ENCODE peak calls at places on chromosomes 7 and 10, in eight cellular contexts. L is lung, E is GM06990, B is trophoblast cell, N is psoas muscle, S is suprapubic skin, C is SK-N-SH, O is ovary. U is an unnamed sample.

GRCh38 chr7:5479133-5479745 is 55.6 kb upstream of the TNRC18 start:
- DNase-seq in L (no peak), E (no peak), B (no peak), N (no peak), S (no peak), C (peak; percentile 59), O (no peak), U (no peak)

GRCh38 chr7:116779921-116780320 is 82.5 kb upstream of the CAPZA2 start:
- DNase-seq in L (no peak), E (no peak), B (no peak), N (no peak), S (no peak), C (no peak), O (no peak), U (no peak)

GRCh38 chr10:129744134-129744895 is 219.8 kb downstream of the EBF3 start:
- DNase-seq in L (no peak), E (no peak), B (no peak), N (no peak), S (peak; percentile 40), C (no peak), O (no peak), U (peak; percentile 50)

GRCh38 chr10:132939378-132939955 is 2.9 kb downstream of the CFAP46 start:
- DNase-seq in L (no peak), E (no peak), B (no peak), N (no peak), S (peak; percentile 39), C (no peak), O (no peak), U (no peak)

GRCh38 chr10:30491204-30491603 is 57.2 kb downstream of the MAP3K8 start:
- DNase-seq in L (no peak), E (no peak), B (peak; percentile 62), N (no peak), S (no peak), C (no peak), O (no peak), U (no peak)

GRCh38 chr7:24572421-24573007 is 738 bp upstream of the PALS2 start:
- DNase-seq in L (peak; percentile 30), E (peak; percentile 22), B (peak; percentile 21), N (peak; percentile 68), S (peak; percentile 72), C (peak; percentile 54), O (peak; percentile 40), U (peak; percentile 75)

GRCh38 chr10:129325893-129326292 is 141.1 kb upstream of the MGMT start:
- DNase-seq in L (no peak), E (no peak), B (no peak), N (no peak), S (no peak), C (no peak), O (no peak), U (no peak)

GRCh38 chr7:129434172-129434845 is at the start of gene STRIP2:
- DNase-seq in L (peak; percentile 92), E (peak; percentile 92), B (peak; percentile 90), N (peak; percentile 96), S (peak; percentile 94), C (peak; percentile 97), O (peak; percentile 87), U (peak; percentile 91)

GRCh38 chr10:1084011-1084950 is 28.1 kb downstream of the WDR37 start:
- DNase-seq in L (peak; percentile 18), E (no peak), B (no peak), N (no peak), S (no peak), C (no peak), O (no peak), U (peak; percentile 30)

GRCh38 chr10:124693801-124694416 is 50.3 kb downstream of the FAM53B start:
- DNase-seq in L (no peak), E (no peak), B (peak; percentile 69), N (peak; percentile 45), S (no peak), C (no peak), O (no peak), U (no peak)

GRCh38 chr10:105063796-105064195 is 422.7 kb downstream of the SORCS3 start:
- DNase-seq in L (no peak), E (no peak), B (no peak), N (no peak), S (no peak), C (peak; percentile 52), O (no peak), U (no peak)

GRCh38 chr7:92835140-92835850 is 1.1 kb downstream of the CDK6 start:
- DNase-seq in L (peak; percentile 58), E (peak; percentile 70), B (peak; percentile 59), N (peak; percentile 60), S (peak; percentile 72), C (peak; percentile 66), O (peak; percentile 46), U (peak; percentile 61)

GRCh38 chr10:48533951-48534720 is 70.7 kb downstream of the ARHGAP22 start:
- DNase-seq in L (no peak), E (no peak), B (no peak), N (no peak), S (no peak), C (no peak), O (no peak), U (no peak)

GRCh38 chr7:55016746-55017090 is 2.1 kb upstream of the EGFR start:
- DNase-seq in L (no peak), E (no peak), B (no peak), N (no peak), S (no peak), C (no peak), O (no peak), U (no peak)

GRCh38 chr10:48554668-48555067 is 50.2 kb downstream of the ARHGAP22 start:
- DNase-seq in L (no peak), E (no peak), B (no peak), N (no peak), S (no peak), C (no peak), O (no peak), U (peak; percentile 57)

GRCh38 chr10:131174651-131175540 is 136.6 kb downstream of the TCERG1L start:
- DNase-seq in L (no peak), E (no peak), B (no peak), N (no peak), S (no peak), C (no peak), O (no peak), U (no peak)

GRCh38 chr7:2520808-2521146 is 1.2 kb downstream of the LFNG start:
- DNase-seq in L (no peak), E (no peak), B (no peak), N (no peak), S (no peak), C (no peak), O (no peak), U (no peak)

GRCh38 chr7:25347360-25347759 is 119.1 kb upstream of the NPVF start:
- DNase-seq in L (no peak), E (no peak), B (no peak), N (no peak), S (no peak), C (no peak), O (no peak), U (no peak)

GRCh38 chr10:103843854-103844567 is 11.4 kb downstream of the SH3PXD2A start:
- DNase-seq in L (no peak), E (no peak), B (no peak), N (peak; percentile 89), S (no peak), C (peak; percentile 69), O (no peak), U (no peak)

GRCh38 chr7:33744293-33744692 is 161.0 kb upstream of the BMPER start:
- DNase-seq in L (no peak), E (no peak), B (peak; percentile 35), N (no peak), S (no peak), C (no peak), O (no peak), U (no peak)

GRCh38 chr10:84205049-84205852 is 10.9 kb downstream of the CDHR1 start:
- DNase-seq in L (peak; percentile 46), E (peak; percentile 39), B (peak; percentile 34), N (no peak), S (peak; percentile 9), C (peak; percentile 83), O (no peak), U (no peak)

GRCh38 chr10:132064082-132064755 is 1.5 kb upstream of the JAKMIP3 start:
- DNase-seq in L (no peak), E (no peak), B (no peak), N (no peak), S (peak; percentile 49), C (no peak), O (no peak), U (peak; percentile 56)

GRCh38 chr10:101959349-101959916 is 96.5 kb downstream of the ARMH3 start:
- DNase-seq in L (no peak), E (no peak), B (no peak), N (peak; percentile 59), S (no peak), C (no peak), O (no peak), U (no peak)

DNA sequence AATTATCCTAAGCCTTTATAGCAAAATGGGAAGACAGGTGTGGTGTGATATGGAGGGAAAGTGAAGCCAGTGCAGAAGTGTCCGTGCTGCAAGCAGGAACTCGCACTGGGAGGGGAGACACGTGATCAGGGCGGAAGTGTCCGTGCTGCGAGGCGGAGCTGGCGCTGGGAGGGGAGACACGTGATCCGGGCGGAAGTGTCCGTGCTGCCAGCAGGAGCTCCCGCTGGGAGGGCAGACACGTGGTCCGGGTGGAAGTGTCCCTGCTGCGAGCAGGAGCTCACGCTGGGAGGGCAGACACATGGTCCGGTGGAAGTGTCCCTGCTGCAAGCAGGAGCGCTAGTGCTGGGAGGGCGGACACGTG is 40.5 kb upstream of the PRKAR1B start:
- DNase-seq in L (no peak), E (no peak), B (peak; percentile 83), N (no peak), S (no peak), C (peak; percentile 94), O (peak; percentile 47), U (no peak)
- H3K4me3 ChIP-seq in L (no peak overlapping the region), E (no peak overlapping the region), B (peak overlapping the region; percentile 16), N (peak overlapping the region; percentile 7), S (no peak overlapping the region), C (peak overlapping the region; percentile 52), O (no peak overlapping the region), U (no peak overlapping the region)

GRCh38 chr10:32932330-32932729 is 25.7 kb downstream of the ITGB1 start:
- DNase-seq in L (no peak), E (no peak), B (no peak), N (no peak), S (no peak), C (no peak), O (no peak), U (no peak)
- H3K36me3 ChIP-seq in L (peaks cover 14% of the 10 kb centered on the region), E (no peaks in the 10 kb centered on the region), B (peaks cover 5% of the 10 kb centered on the region), N (peaks cover 87% of the 10 kb centered on the region), S (peaks cover 45% of the 10 kb centered on the region), C (peaks cover 81% of the 10 kb centered on the region), O (no peaks in the 10 kb centered on the region), U (peaks cover 53% of the 10 kb centered on the region)

DNA sequence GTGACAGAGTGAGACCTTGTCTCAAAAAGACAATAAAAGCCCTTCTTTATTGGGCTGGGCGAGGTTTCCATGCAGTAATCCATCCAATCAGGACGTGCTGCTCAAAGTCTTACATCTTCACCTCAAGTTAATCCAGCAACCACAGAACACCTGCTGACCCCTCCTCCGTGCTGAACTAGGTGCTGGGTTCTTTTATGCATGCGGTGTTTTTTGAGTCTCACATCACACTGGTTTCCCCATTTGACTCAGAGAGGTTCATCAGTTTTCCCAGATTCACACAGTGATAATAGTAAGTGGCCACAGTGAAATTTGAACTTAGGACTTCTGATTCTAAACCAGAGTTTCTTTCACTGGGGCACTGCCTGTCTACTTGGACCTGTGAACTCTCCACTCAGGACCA is 58.3 kb upstream of the GTF2I start:
- DNase-seq in L (no peak), E (peak; percentile 75), B (no peak), N (no peak), S (no peak), C (no peak), O (no peak), U (no peak)
- H3K4me3 ChIP-seq in L (no peak overlapping the region), E (no peak overlapping the region), B (no peak overlapping the region), N (no peak overlapping the region), S (no peak overlapping the region), C (no peak overlapping the region), O (no peak overlapping the region), U (no peak overlapping the region)

GRCh38 chr7:65971021-65971420 is 11.0 kb downstream of the GUSB start:
- DNase-seq in L (no peak), E (no peak), B (no peak), N (no peak), S (no peak), C (no peak), O (no peak), U (no peak)
- H3K36me3 ChIP-seq in L (peaks cover 32% of the 10 kb centered on the region), E (peaks cover 34% of the 10 kb centered on the region), B (peaks cover 68% of the 10 kb centered on the region), N (peaks cover 100% of the 10 kb centered on the region), S (peaks cover 95% of the 10 kb centered on the region), C (peaks cover 20% of the 10 kb centered on the region), O (no peaks in the 10 kb centered on the region), U (peaks cover 91% of the 10 kb centered on the region)